ENCODE peak calls at places on chromosomes 12 and 14, in five cellular contexts. A is HepG2, Q is suprapubic skin, B is breast epithelium, U is GM23338. L is an unnamed sample.

GRCh38 chr12:64028541-64028940 is 184.0 kb downstream of the SRGAP1 start:
- DNase-seq in A (no peak), Q (no peak), B (no peak), U (no peak), L (no peak)

GRCh38 chr14:23183479-23183878 is at the start of gene SLC7A8:
- DNase-seq in Q (peak; percentile 77), B (peak; percentile 68), A (no peak), U (peak; percentile 78), L (no peak)

GRCh38 chr12:28708918-28709371 is 440.1 kb upstream of the FAR2 start:
- DNase-seq in Q (peak; percentile 60), B (no peak), U (no peak), A (no peak), L (no peak)

GRCh38 chr12:91091916-91092715 is 19.2 kb downstream of the LUM start:
- DNase-seq in U (no peak), A (no peak), Q (no peak), B (no peak), L (no peak)

GRCh38 chr14:29273513-29273912 is 506.9 kb downstream of the FOXG1 start:
- DNase-seq in B (no peak), Q (no peak), U (peak; percentile 24), A (no peak), L (no peak)

GRCh38 chr14:103706551-103707328 is 8.5 kb downstream of the XRCC3 start:
- DNase-seq in A (no peak), Q (no peak), U (no peak), B (no peak), L (no peak)

GRCh38 chr14:95915326-95915725 is 38.7 kb downstream of the TUNAR start:
- DNase-seq in B (no peak), A (no peak), U (peak; percentile 79), Q (no peak), L (no peak)

GRCh38 chr14:79856357-79856756 is 354.9 kb downstream of the DIO2 start:
- DNase-seq in B (no peak), U (no peak), A (no peak), Q (no peak), L (no peak)

GRCh38 chr12:1741154-1741949 is 50.5 kb downstream of the ADIPOR2 start:
- DNase-seq in U (no peak), Q (no peak), A (peak; percentile 66), B (no peak), L (no peak)

GRCh38 chr12:128843538-128843937 is 9.7 kb upstream of the GLT1D1 start:
- DNase-seq in A (no peak), U (no peak), B (no peak), Q (no peak), L (no peak)

GRCh38 chr12:18502422-18502821 is 235.4 kb downstream of the PLCZ1 start:
- DNase-seq in U (no peak), B (no peak), A (peak; percentile 1), Q (no peak), L (no peak)

DNA sequence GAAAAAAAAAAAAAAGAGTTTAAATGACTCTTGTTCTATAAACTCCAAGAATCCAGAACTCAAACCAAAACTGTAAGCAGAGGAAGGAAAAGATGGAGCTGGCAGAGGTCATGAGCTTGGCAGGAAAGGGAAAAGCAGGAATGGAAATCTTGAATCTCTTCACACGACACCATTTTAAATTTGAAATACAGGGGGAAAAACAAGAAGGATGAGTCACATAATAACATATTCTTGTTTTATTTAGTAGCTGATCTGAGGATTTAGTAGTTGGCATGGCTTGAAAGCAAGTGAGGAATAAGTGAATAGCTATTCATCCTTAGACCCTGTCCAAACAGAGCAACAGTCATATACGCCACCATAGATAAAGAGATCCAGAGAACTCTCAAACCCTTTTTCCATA is 35.0 kb downstream of the EPS8 start:
- DNase-seq in U (no peak), A (no peak), Q (no peak), B (no peak), L (no peak)
- TF ChIP-seq POLR2AphosphoS5 in U (no peak), A (no peak), Q (no peak), B (no peak), L (no peak)

GRCh38 chr12:93567174-93567573 is 5.3 kb upstream of the SOCS2 start:
- DNase-seq in B (no peak), Q (no peak), U (no peak), A (no peak), L (no peak)
- TF ChIP-seq CTCF in B (no peak), Q (no peak), U (no peak), A (no peak), L (no peak)

GRCh38 chr12:67286257-67286656 is 17.1 kb downstream of the CAND1 start:
- DNase-seq in B (no peak), Q (no peak), A (no peak), U (no peak), L (no peak)
- TF ChIP-seq POLR2AphosphoS5 in B (no peak), Q (no peak), A (no peak), U (no peak), L (no peak)

DNA sequence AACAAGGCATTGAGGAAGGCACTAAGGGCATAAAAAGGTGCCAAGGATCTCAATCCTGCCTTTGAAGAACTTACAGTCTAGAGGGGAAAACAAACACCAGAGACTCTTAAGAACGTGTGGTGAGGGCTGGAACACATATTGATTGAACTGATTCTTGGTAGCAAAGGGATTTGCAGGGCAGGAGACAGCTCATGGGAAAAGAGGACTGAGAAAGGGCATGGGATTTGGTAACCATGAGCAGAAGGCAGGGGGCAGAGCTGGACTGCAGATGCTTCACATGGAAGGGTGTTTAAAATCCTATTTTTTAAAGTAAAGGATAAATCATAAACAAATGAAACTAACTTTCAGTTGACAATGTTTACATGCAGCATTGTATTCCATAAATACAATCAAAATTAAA is 203.1 kb downstream of the ITPR2 start:
- DNase-seq in A (no peak), U (no peak), B (no peak), Q (no peak), L (no peak)
- TF ChIP-seq CTCF in A (peak; percentile 15), U (peak; percentile 64), B (no peak), Q (peak; percentile 6), L (no peak)

L was measured in vagina.